ENCODE peak calls at places on chromosome 16, in five cellular contexts. D is cardiac fibroblast, J is WERI-Rb-1, T is AG10803, G is fibroblast of pulmonary artery. W is an unnamed sample.

GRCh38 chr16:84677849-84678248 is 22.0 kb upstream of the USP10 start:
- DNase-seq in J (peak), D (no peak), T (no peak), G (no peak), W (no peak)

GRCh38 chr16:75392911-75393310 is 40.4 kb downstream of the CFDP1 start:
- DNase-seq in T (peak), J (no peak), G (no peak), D (no peak), W (no peak)

GRCh38 chr16:15597822-15598647 is 44.9 kb downstream of the MARF1 start:
- DNase-seq in J (no peak), T (no peak), G (no peak), D (no peak), W (no peak)

GRCh38 chr16:14121135-14121534 is 50.0 kb downstream of the MRTFB start:
- DNase-seq in T (no peak), D (no peak), J (no peak), G (no peak), W (no peak)

GRCh38 chr16:68704232-68704867 is 32.7 kb upstream of the CDH1 start:
- DNase-seq in D (peak), G (peak), J (peak), T (peak), W (peak)

GRCh38 chr16:5925850-5926249 is 828.3 kb upstream of the EEF2KMT start:
- DNase-seq in J (no peak), G (no peak), T (no peak), D (no peak), W (no peak)

GRCh38 chr16:2748757-2749455 is 3.5 kb upstream of the SRRM2 start:
- DNase-seq in D (no peak), G (no peak), T (no peak), J (no peak), W (no peak)

GRCh38 chr16:12788758-12789157 is 14.9 kb downstream of the CPPED1 start:
- DNase-seq in G (no peak), T (no peak), J (no peak), D (no peak), W (no peak)

GRCh38 chr16:84367750-84368320 is 503 bp upstream of the ATP2C2 start:
- DNase-seq in D (no peak), J (no peak), G (no peak), T (no peak), W (peak)

GRCh38 chr16:59878479-59878878 is 1144.4 kb upstream of the GOT2 start:
- DNase-seq in T (peak), J (no peak), D (peak), G (peak), W (peak)

GRCh38 chr16:21708533-21709115 is 44.9 kb downstream of the OTOA start:
- DNase-seq in J (peak), T (peak), D (peak), G (peak), W (peak)
- TF ChIP-seq CTCF in J (peak), T (peak), D (peak), G (peak), W (peak)

GRCh38 chr16:47887496-47887895 is 268.3 kb downstream of the ABCC12 start:
- DNase-seq in G (peak), J (no peak), D (no peak), T (peak), W (peak)
- H3K4me3 ChIP-seq in G (no peak), J (no peak), D (no peak), T (no peak), W (no peak)

GRCh38 chr16:57434003-57434402 is 13.2 kb downstream of the CIAPIN1 start:
- DNase-seq in T (no peak), J (no peak), G (no peak), D (no peak), W (no peak)

GRCh38 chr16:57427824-57428223 is 19.4 kb downstream of the CIAPIN1 start:
- DNase-seq in T (no peak), G (peak), J (peak), D (no peak), W (no peak)

GRCh38 chr16:57432989-57433388 is 14.2 kb downstream of the CIAPIN1 start:
- DNase-seq in J (no peak), T (no peak), D (no peak), G (no peak), W (no peak)

GRCh38 chr16:57432505-57432904 is 14.7 kb downstream of the CIAPIN1 start:
- DNase-seq in J (no peak), G (no peak), T (no peak), D (no peak), W (no peak)

DNA sequence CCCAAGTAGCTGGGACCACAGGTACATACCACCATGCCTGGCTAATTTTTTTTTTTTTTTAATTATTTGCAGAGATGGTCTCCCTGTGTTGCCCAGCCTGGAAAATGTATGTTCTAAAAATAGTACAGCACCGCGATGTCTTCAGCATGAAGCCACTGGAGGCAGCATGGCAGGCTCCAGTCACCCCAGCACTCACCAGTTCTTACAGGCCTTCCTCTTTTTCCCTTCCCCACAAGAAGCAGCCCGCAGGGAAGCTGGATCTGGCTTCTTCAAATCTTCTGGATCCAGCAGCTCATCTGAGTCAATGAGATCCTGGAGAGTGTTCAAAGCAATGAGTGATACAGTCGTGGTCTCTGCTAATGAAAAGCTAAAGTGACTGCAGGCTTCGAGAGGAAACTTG is 16.2 kb downstream of the CIAPIN1 start:
- DNase-seq in T (no peak), J (no peak), G (no peak), D (no peak), W (no peak)
- TF ChIP-seq CTCF in T (no peak), J (no peak), G (no peak), D (no peak), W (no peak)

GRCh38 chr16:58126451-58126968 is 2.7 kb downstream of the CFAP20 start:
- DNase-seq in T (no peak), G (no peak), D (no peak), J (no peak), W (no peak)

GRCh38 chr16:58124601-58124915 is 4.6 kb downstream of the CFAP20 start:
- DNase-seq in G (no peak), D (no peak), J (no peak), T (peak), W (peak)

GRCh38 chr16:58125041-58125440 is 4.1 kb downstream of the CFAP20 start:
- DNase-seq in G (no peak), D (no peak), T (no peak), J (no peak), W (no peak)

GRCh38 chr16:58127033-58127556 is 2.1 kb downstream of the CFAP20 start:
- DNase-seq in G (peak), T (peak), D (peak), J (no peak), W (peak)

GRCh38 chr16:58125781-58126335 is 3.3 kb downstream of the CFAP20 start:
- DNase-seq in T (peak), G (no peak), D (no peak), J (no peak), W (no peak)
- H3K4me3 ChIP-seq in T (no peak), G (no peak), D (no peak), J (no peak), W (no peak)

GRCh38 chr16:70699696-70700095 is 13.8 kb upstream of the MTSS2 start:
- DNase-seq in D (no peak), G (no peak), J (no peak), T (no peak), W (peak)

GRCh38 chr16:70696952-70697600 is 11.2 kb upstream of the MTSS2 start:
- DNase-seq in T (no peak), D (no peak), J (no peak), G (no peak), W (peak)

GRCh38 chr16:70698901-70699300 is 13.0 kb upstream of the MTSS2 start:
- DNase-seq in G (no peak), J (no peak), T (no peak), D (no peak), W (no peak)

GRCh38 chr16:70696368-70696767 is 10.5 kb upstream of the MTSS2 start:
- DNase-seq in J (no peak), T (no peak), G (no peak), D (no peak), W (no peak)

DNA sequence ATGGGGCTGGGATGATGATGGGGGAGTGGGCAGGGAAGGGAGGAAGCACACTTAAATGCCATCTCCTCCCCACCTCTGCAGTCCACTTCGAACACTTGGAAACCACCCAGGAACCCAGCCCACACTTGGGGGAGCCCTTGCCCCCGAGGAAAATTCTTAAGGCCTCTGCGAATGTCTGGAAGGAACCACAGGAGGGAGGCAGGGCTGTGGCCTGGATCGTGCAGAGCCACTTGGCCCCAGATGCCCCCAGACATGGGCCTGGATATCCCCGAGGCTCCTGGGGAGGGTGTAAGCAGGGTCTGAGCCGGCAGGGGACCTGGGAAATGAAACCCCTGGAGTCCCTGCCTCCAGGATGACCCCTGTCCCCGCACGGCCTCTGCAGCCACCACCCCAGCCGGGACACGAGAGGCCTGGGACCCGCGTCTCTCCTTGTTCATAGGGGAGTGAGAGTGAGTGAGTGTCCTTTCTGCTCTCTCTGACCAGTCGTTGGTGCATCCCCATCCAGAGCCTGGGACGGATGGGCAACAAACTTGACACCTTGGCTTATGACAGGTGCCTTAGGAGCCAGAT is 11.8 kb upstream of the MTSS2 start:
- DNase-seq in G (no peak), D (no peak), J (peak), T (peak), W (no peak)
- TF ChIP-seq CTCF in G (no peak), D (no peak), J (peak), T (peak), W (no peak)

DNA sequence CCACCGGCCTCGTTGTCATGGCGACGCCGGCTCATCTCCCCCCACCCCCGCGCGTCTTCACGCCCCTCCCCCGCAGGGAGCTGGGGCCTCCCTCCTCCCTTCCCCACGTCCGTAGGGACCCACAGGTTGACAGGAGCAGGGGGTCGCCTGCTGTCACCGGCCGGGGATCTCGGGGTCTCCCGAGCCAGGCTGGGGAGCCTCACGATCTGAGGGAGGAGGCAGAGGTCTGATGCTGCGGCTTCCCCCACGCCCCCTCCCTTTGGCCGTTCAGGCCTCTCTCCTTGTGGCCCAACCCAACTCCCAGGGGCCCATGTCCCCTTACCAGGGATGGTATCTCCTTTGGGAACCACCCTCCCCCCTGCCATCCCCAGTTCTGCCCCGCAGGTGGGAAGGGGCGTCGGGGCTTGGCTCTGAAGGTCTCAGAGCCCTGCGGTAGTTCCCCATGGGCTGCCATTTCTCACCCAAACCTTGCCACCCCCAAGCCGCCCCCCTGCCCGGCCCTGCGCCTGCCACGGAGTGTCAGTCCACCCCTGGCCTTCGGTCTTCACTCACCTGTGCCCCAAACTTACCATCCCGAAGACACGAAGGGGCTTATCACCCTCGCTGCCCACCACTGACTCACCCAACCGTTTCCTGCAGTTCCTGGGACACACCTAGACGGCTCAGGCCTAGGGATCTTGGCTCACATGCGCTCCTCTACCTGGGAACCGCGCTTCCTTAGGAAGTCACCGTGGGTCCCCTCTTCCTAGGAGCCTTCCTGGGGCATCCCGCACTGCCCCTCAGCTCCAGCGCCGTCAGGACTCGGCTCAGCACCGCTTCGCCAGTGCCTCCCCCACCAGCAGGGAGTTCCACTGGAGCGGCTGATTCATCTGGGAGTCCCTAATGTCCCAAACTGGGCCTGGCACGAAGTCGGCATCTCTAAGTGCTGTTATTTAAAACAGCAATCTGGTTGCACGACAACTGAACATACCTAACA is 966 bp upstream of the DOC2A start:
- DNase-seq in J (no peak), G (no peak), D (no peak), T (no peak), W (no peak)
- H3K4me3 ChIP-seq in J (peak), G (no peak), D (no peak), T (no peak), W (no peak)

W was measured in epithelial cell of esophagus.